ENCODE peak calls at places on chromosome 1, in nine cellular contexts. F is GF-D8, D is lung, P is KG1, N is RPMI8226, J is H1, I is brain pericyte, E is AG09319, C is fibroblast of pulmonary artery. V is an unnamed sample.

GRCh38 chr1:242623118-242623517 is 98.6 kb upstream of the PLD5 start:
- DNase-seq in F (no peak), D (no peak), P (no peak), N (no peak), J (no peak), I (no peak), E (no peak), C (no peak), V (no peak)

GRCh38 chr1:174953657-174954435 is 45.9 kb upstream of the CACYBP start:
- DNase-seq in F (no peak), D (no peak), P (no peak), N (peak; percentile 50), J (no peak), I (no peak), E (no peak), C (no peak), V (no peak)

GRCh38 chr1:45864124-45864721 is 60.8 kb downstream of the MAST2 start:
- DNase-seq in F (no peak), D (no peak), P (no peak), N (no peak), J (no peak), I (no peak), E (no peak), C (peak; percentile 18), V (no peak)

GRCh38 chr1:186304982-186305949 is 69.8 kb downstream of the TPR start:
- DNase-seq in F (no peak), D (no peak), P (peak; percentile 5), N (peak; percentile 51), J (no peak), I (no peak), E (no peak), C (peak; percentile 46), V (peak; percentile 27)

GRCh38 chr1:184002071-184002470 is 35.5 kb downstream of the COLGALT2 start:
- DNase-seq in F (no peak), D (no peak), P (no peak), N (no peak), J (no peak), I (peak; percentile 6), E (no peak), C (peak; percentile 91), V (no peak)

GRCh38 chr1:54814148-54814498 is 13.0 kb upstream of the TTC22 start:
- DNase-seq in F (no peak), D (no peak), P (no peak), N (no peak), J (no peak), I (no peak), E (no peak), C (no peak), V (no peak)

GRCh38 chr1:64664287-64664686 is 80.6 kb upstream of the RAVER2 start:
- DNase-seq in F (no peak), D (no peak), P (no peak), N (no peak), J (no peak), I (no peak), E (no peak), C (no peak), V (no peak)

GRCh38 chr1:89633745-89634625 is 1.1 kb downstream of the LRRC8C start:
- DNase-seq in F (no peak), D (no peak), P (no peak), N (no peak), J (no peak), I (no peak), E (no peak), C (peak; percentile 53), V (no peak)

GRCh38 chr1:66360285-66360724 is 173.6 kb upstream of the SGIP1 start:
- DNase-seq in F (no peak), D (no peak), P (no peak), N (no peak), J (no peak), I (no peak), E (no peak), C (no peak), V (no peak)

GRCh38 chr1:2025491-2025981 is 6.4 kb downstream of the GABRD start:
- DNase-seq in F (peak; percentile 4), D (no peak), P (no peak), N (peak; percentile 66), J (no peak), I (no peak), E (no peak), C (no peak), V (no peak)

GRCh38 chr1:98054367-98054701 is 133.5 kb upstream of the DPYD start:
- DNase-seq in F (no peak), D (no peak), P (no peak), N (no peak), J (no peak), I (no peak), E (no peak), C (no peak), V (no peak)

GRCh38 chr1:14173598-14173997 is 424.9 kb upstream of the KAZN start:
- DNase-seq in F (no peak), D (no peak), P (no peak), N (no peak), J (no peak), I (no peak), E (no peak), C (no peak), V (no peak)

GRCh38 chr1:111481387-111482221 is 7.8 kb downstream of the C1orf162 start:
- DNase-seq in F (peak; percentile 57), D (peak; percentile 78), P (peak; percentile 21), N (peak; percentile 58), J (peak; percentile 43), I (no peak), E (peak; percentile 36), C (peak; percentile 82), V (peak; percentile 39)

GRCh38 chr1:226887006-226887405 is 16.6 kb downstream of the PSEN2 start:
- DNase-seq in F (no peak), D (no peak), P (no peak), N (no peak), J (no peak), I (no peak), E (no peak), C (no peak), V (no peak)

GRCh38 chr1:179153217-179153616 is 71.3 kb downstream of the TOR3A start:
- DNase-seq in F (no peak), D (no peak), P (no peak), N (no peak), J (no peak), I (no peak), E (no peak), C (no peak), V (no peak)

GRCh38 chr1:18913065-18913502 is 10.7 kb upstream of the ALDH4A1 start:
- DNase-seq in F (peak; percentile 34), D (peak; percentile 82), P (no peak), N (peak; percentile 80), J (peak; percentile 70), I (no peak), E (no peak), C (peak; percentile 85), V (peak; percentile 67)

GRCh38 chr1:223411309-223411708 is 18.1 kb downstream of the CCDC185 start:
- DNase-seq in F (no peak), D (no peak), P (no peak), N (no peak), J (no peak), I (no peak), E (peak; percentile 32), C (peak; percentile 8), V (no peak)

V was measured in iPS DF 6.9.